ENCODE peak calls at places on chromosomes 7 and 10, in six cellular contexts. One of them, this sample, is unnamed.

GRCh38 chr10:102324061-102324460 is 71.4 kb upstream of the NFKB2 start:
- DNase-seq in Peyer's patch: no peak
- DNase-seq in IMR-90: peak
- DNase-seq in psoas muscle: no peak
- DNase-seq in Calu3: no peak
- DNase-seq in astrocyte of the spinal cord: no peak
- DNase-seq in this sample: no peak

GRCh38 chr7:132791036-132791435 is 214.8 kb upstream of the PLXNA4 start:
- DNase-seq in Calu3: no peak
- DNase-seq in astrocyte of the spinal cord: no peak
- DNase-seq in IMR-90: no peak
- DNase-seq in Peyer's patch: no peak
- DNase-seq in psoas muscle: no peak
- DNase-seq in this sample: no peak

GRCh38 chr10:60420991-60421894 is 31.6 kb upstream of the ANK3 start:
- DNase-seq in astrocyte of the spinal cord: no peak
- DNase-seq in psoas muscle: no peak
- DNase-seq in Peyer's patch: no peak
- DNase-seq in IMR-90: no peak
- DNase-seq in Calu3: no peak
- DNase-seq in this sample: no peak

GRCh38 chr10:33132626-33133025 is 174.6 kb upstream of the ITGB1 start:
- DNase-seq in Peyer's patch: no peak
- DNase-seq in Calu3: peak
- DNase-seq in psoas muscle: no peak
- DNase-seq in astrocyte of the spinal cord: no peak
- DNase-seq in IMR-90: no peak
- DNase-seq in this sample: no peak

GRCh38 chr10:123962756-123963469 is 71.3 kb upstream of the CPXM2 start:
- DNase-seq in psoas muscle: no peak
- DNase-seq in astrocyte of the spinal cord: no peak
- DNase-seq in IMR-90: no peak
- DNase-seq in Calu3: no peak
- DNase-seq in Peyer's patch: no peak
- DNase-seq in this sample: no peak

GRCh38 chr10:5557799-5558771 is 33.3 kb downstream of the CALML3 start:
- DNase-seq in astrocyte of the spinal cord: no peak
- DNase-seq in Calu3: no peak
- DNase-seq in IMR-90: no peak
- DNase-seq in psoas muscle: no peak
- DNase-seq in Peyer's patch: peak
- DNase-seq in this sample: no peak

GRCh38 chr10:120505866-120506265 is 48.8 kb downstream of the PLPP4 start:
- DNase-seq in Calu3: no peak
- DNase-seq in psoas muscle: no peak
- DNase-seq in IMR-90: no peak
- DNase-seq in Peyer's patch: no peak
- DNase-seq in astrocyte of the spinal cord: peak
- DNase-seq in this sample: peak

GRCh38 chr10:15567952-15568351 is 151.8 kb downstream of the ITGA8 start:
- DNase-seq in Calu3: no peak
- DNase-seq in psoas muscle: no peak
- DNase-seq in IMR-90: no peak
- DNase-seq in Peyer's patch: no peak
- DNase-seq in astrocyte of the spinal cord: no peak
- DNase-seq in this sample: no peak

GRCh38 chr7:127903913-127904705 is 127.1 kb downstream of the LRRC4 start:
- DNase-seq in psoas muscle: no peak
- DNase-seq in Calu3: no peak
- DNase-seq in Peyer's patch: no peak
- DNase-seq in IMR-90: no peak
- DNase-seq in astrocyte of the spinal cord: no peak
- DNase-seq in this sample: no peak

GRCh38 chr10:96374639-96374984 is 15.8 kb upstream of the OPALIN start:
- DNase-seq in Calu3: no peak
- DNase-seq in IMR-90: no peak
- DNase-seq in Peyer's patch: no peak
- DNase-seq in psoas muscle: no peak
- DNase-seq in astrocyte of the spinal cord: no peak
- DNase-seq in this sample: no peak

GRCh38 chr7:130384371-130384801 is 4.1 kb downstream of the CPA1 start:
- DNase-seq in Peyer's patch: peak
- DNase-seq in Calu3: no peak
- DNase-seq in astrocyte of the spinal cord: no peak
- DNase-seq in psoas muscle: no peak
- DNase-seq in IMR-90: no peak
- DNase-seq in this sample: no peak

GRCh38 chr7:132520591-132520990 is 55.7 kb downstream of the PLXNA4 start:
- DNase-seq in Calu3: no peak
- DNase-seq in IMR-90: no peak
- DNase-seq in astrocyte of the spinal cord: no peak
- DNase-seq in psoas muscle: no peak
- DNase-seq in Peyer's patch: no peak
- DNase-seq in this sample: no peak

GRCh38 chr7:94228678-94229077 is 166.0 kb upstream of the COL1A2 start:
- DNase-seq in Calu3: no peak
- DNase-seq in IMR-90: peak
- DNase-seq in astrocyte of the spinal cord: peak
- DNase-seq in Peyer's patch: no peak
- DNase-seq in psoas muscle: no peak
- DNase-seq in this sample: peak

GRCh38 chr10:28367865-28368541 is 65.1 kb upstream of the MPP7 start:
- DNase-seq in Calu3: no peak
- DNase-seq in psoas muscle: no peak
- DNase-seq in Peyer's patch: peak
- DNase-seq in IMR-90: no peak
- DNase-seq in astrocyte of the spinal cord: no peak
- DNase-seq in this sample: peak

GRCh38 chr7:44280993-44281721 is 44.2 kb downstream of the CAMK2B start:
- DNase-seq in Calu3: no peak
- DNase-seq in Peyer's patch: peak
- DNase-seq in astrocyte of the spinal cord: no peak
- DNase-seq in IMR-90: no peak
- DNase-seq in psoas muscle: no peak
- DNase-seq in this sample: no peak

GRCh38 chr7:28149291-28150101 is 31.1 kb downstream of the JAZF1 start:
- DNase-seq in Calu3: peak
- DNase-seq in IMR-90: no peak
- DNase-seq in Peyer's patch: no peak
- DNase-seq in psoas muscle: no peak
- DNase-seq in astrocyte of the spinal cord: no peak
- DNase-seq in this sample: no peak

GRCh38 chr10:125137601-125138438 is 22.5 kb downstream of the CTBP2 start:
- DNase-seq in IMR-90: no peak
- DNase-seq in astrocyte of the spinal cord: no peak
- DNase-seq in Calu3: no peak
- DNase-seq in Peyer's patch: peak
- DNase-seq in psoas muscle: no peak
- DNase-seq in this sample: no peak

GRCh38 chr7:121107923-121108498 is 119.5 kb downstream of the CPED1 start:
- DNase-seq in psoas muscle: no peak
- DNase-seq in Calu3: peak
- DNase-seq in Peyer's patch: no peak
- DNase-seq in IMR-90: peak
- DNase-seq in astrocyte of the spinal cord: peak
- DNase-seq in this sample: peak

GRCh38 chr7:44063547-44063893 is 1.8 kb downstream of the PGAM2 start:
- DNase-seq in psoas muscle: peak
- DNase-seq in Calu3: no peak
- DNase-seq in IMR-90: no peak
- DNase-seq in astrocyte of the spinal cord: no peak
- DNase-seq in Peyer's patch: no peak
- DNase-seq in this sample: no peak

GRCh38 chr10:89805599-89806013 is 104.2 kb downstream of the KIF20B start:
- DNase-seq in psoas muscle: no peak
- DNase-seq in Calu3: no peak
- DNase-seq in IMR-90: no peak
- DNase-seq in astrocyte of the spinal cord: no peak
- DNase-seq in Peyer's patch: no peak
- DNase-seq in this sample: no peak

GRCh38 chr7:106878748-106879439 is 13.8 kb downstream of the PIK3CG start:
- DNase-seq in Peyer's patch: no peak
- DNase-seq in Calu3: no peak
- DNase-seq in astrocyte of the spinal cord: no peak
- DNase-seq in psoas muscle: no peak
- DNase-seq in IMR-90: no peak
- DNase-seq in this sample: no peak

GRCh38 chr7:143299840-143300239 is 11.7 kb downstream of the CASP2 start:
- DNase-seq in IMR-90: no peak
- DNase-seq in astrocyte of the spinal cord: no peak
- DNase-seq in Peyer's patch: peak
- DNase-seq in Calu3: peak
- DNase-seq in psoas muscle: no peak
- DNase-seq in this sample: peak

GRCh38 chr10:105073999-105074398 is 432.9 kb downstream of the SORCS3 start:
- DNase-seq in psoas muscle: no peak
- DNase-seq in IMR-90: no peak
- DNase-seq in Peyer's patch: no peak
- DNase-seq in astrocyte of the spinal cord: no peak
- DNase-seq in Calu3: no peak
- DNase-seq in this sample: no peak

GRCh38 chr10:29245476-29245875 is 43.4 kb upstream of the LYZL1 start:
- DNase-seq in astrocyte of the spinal cord: no peak
- DNase-seq in psoas muscle: no peak
- DNase-seq in IMR-90: no peak
- DNase-seq in Calu3: no peak
- DNase-seq in Peyer's patch: no peak
- DNase-seq in this sample: no peak

GRCh38 chr10:107889101-107889500 is 724.6 kb upstream of the SORCS1 start:
- DNase-seq in Calu3: no peak
- DNase-seq in psoas muscle: no peak
- DNase-seq in IMR-90: no peak
- DNase-seq in astrocyte of the spinal cord: no peak
- DNase-seq in Peyer's patch: no peak
- DNase-seq in this sample: peak

GRCh38 chr10:15504101-15504840 is 133.2 kb upstream of the FAM171A1 start:
- DNase-seq in psoas muscle: no peak
- DNase-seq in Peyer's patch: no peak
- DNase-seq in Calu3: no peak
- DNase-seq in astrocyte of the spinal cord: peak
- DNase-seq in IMR-90: no peak
- DNase-seq in this sample: peak

GRCh38 chr10:7046615-7047014 is 364.2 kb downstream of the SFMBT2 start:
- DNase-seq in Peyer's patch: no peak
- DNase-seq in psoas muscle: no peak
- DNase-seq in astrocyte of the spinal cord: no peak
- DNase-seq in Calu3: no peak
- DNase-seq in IMR-90: no peak
- DNase-seq in this sample: no peak

GRCh38 chr7:101669307-101669706 is 40.2 kb upstream of the MYL10 start:
- DNase-seq in Peyer's patch: no peak
- DNase-seq in astrocyte of the spinal cord: no peak
- DNase-seq in Calu3: no peak
- DNase-seq in psoas muscle: no peak
- DNase-seq in IMR-90: no peak
- DNase-seq in this sample: peak
- TF ChIP-seq CTCF in Peyer's patch: peak
- TF ChIP-seq CTCF in astrocyte of the spinal cord: peak
- TF ChIP-seq CTCF in Calu3: no peak
- TF ChIP-seq CTCF in psoas muscle: peak
- TF ChIP-seq CTCF in IMR-90: peak
- TF ChIP-seq CTCF in this sample: peak

GRCh38 chr7:33040803-33041516 is 21.6 kb downstream of the NT5C3A start:
- DNase-seq in astrocyte of the spinal cord: no peak
- DNase-seq in Peyer's patch: peak
- DNase-seq in IMR-90: peak
- DNase-seq in Calu3: peak
- DNase-seq in psoas muscle: no peak
- DNase-seq in this sample: peak

GRCh38 chr7:33048257-33048656 is 14.3 kb downstream of the NT5C3A start:
- DNase-seq in Calu3: no peak
- DNase-seq in IMR-90: no peak
- DNase-seq in psoas muscle: no peak
- DNase-seq in astrocyte of the spinal cord: no peak
- DNase-seq in Peyer's patch: no peak
- DNase-seq in this sample: no peak

GRCh38 chr7:33043434-33043833 is 19.1 kb downstream of the NT5C3A start:
- DNase-seq in Peyer's patch: no peak
- DNase-seq in astrocyte of the spinal cord: no peak
- DNase-seq in IMR-90: no peak
- DNase-seq in psoas muscle: no peak
- DNase-seq in Calu3: no peak
- DNase-seq in this sample: no peak

GRCh38 chr7:33044986-33045385 is 17.6 kb downstream of the NT5C3A start:
- DNase-seq in Peyer's patch: no peak
- DNase-seq in Calu3: no peak
- DNase-seq in astrocyte of the spinal cord: no peak
- DNase-seq in psoas muscle: no peak
- DNase-seq in IMR-90: no peak
- DNase-seq in this sample: peak

DNA sequence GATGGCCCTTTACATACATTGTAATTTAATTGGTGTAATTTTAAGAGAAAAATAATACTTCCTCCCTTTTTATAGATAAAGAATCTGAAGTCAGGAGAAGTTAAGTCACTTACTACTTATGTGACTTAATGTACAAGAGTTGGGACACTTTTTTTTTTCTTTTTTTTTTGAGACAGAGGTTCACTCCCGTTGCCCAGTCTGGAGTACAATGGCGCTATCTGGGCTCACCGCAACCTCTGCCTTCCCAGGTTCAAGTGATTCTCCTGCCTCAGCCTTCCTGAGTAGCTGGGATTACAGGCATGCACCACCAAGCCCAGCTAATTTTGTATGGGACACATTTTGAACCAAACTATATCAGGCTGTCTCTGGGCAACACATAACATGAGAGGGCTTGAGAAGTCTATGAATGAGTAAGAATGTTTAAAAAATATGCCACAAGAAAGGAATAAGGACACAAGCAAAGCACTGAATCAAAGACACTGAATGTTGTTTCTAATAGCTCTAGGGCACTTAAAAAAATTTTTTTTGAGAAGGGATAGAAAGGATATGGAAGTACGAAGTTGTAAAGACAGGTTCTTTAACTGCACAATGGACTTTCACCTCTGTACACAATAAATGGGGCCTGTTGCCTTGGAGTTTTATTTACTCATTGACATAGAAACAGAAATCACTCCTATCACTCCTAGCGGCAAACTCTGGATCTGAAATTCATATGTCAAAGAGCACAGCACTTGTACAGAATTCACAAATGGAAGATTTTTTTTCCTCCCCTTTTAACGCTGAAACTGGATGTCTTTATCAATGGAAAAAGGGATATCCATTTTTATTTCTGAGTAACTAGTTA is 18.5 kb downstream of the NT5C3A start:
- DNase-seq in Calu3: peak
- DNase-seq in IMR-90: no peak
- DNase-seq in psoas muscle: no peak
- DNase-seq in astrocyte of the spinal cord: no peak
- DNase-seq in Peyer's patch: no peak
- DNase-seq in this sample: peak
- TF ChIP-seq CTCF in Calu3: peak
- TF ChIP-seq CTCF in IMR-90: no peak
- TF ChIP-seq CTCF in psoas muscle: no peak
- TF ChIP-seq CTCF in astrocyte of the spinal cord: no peak
- TF ChIP-seq CTCF in Peyer's patch: peak
- TF ChIP-seq CTCF in this sample: peak

GRCh38 chr10:122113161-122113944 is 124.4 kb downstream of the TACC2 start:
- DNase-seq in Calu3: peak
- DNase-seq in psoas muscle: peak
- DNase-seq in astrocyte of the spinal cord: peak
- DNase-seq in IMR-90: peak
- DNase-seq in Peyer's patch: peak
- DNase-seq in this sample: peak
- TF ChIP-seq CTCF in Calu3: peak
- TF ChIP-seq CTCF in psoas muscle: peak
- TF ChIP-seq CTCF in astrocyte of the spinal cord: peak
- TF ChIP-seq CTCF in IMR-90: peak
- TF ChIP-seq CTCF in Peyer's patch: peak
- TF ChIP-seq CTCF in this sample: peak

GRCh38 chr7:4361774-4362173 is 320.3 kb upstream of the FOXK1 start:
- DNase-seq in IMR-90: no peak
- DNase-seq in Peyer's patch: no peak
- DNase-seq in psoas muscle: no peak
- DNase-seq in astrocyte of the spinal cord: no peak
- DNase-seq in Calu3: no peak
- DNase-seq in this sample: no peak
- TF ChIP-seq CTCF in IMR-90: no peak
- TF ChIP-seq CTCF in Peyer's patch: no peak
- TF ChIP-seq CTCF in psoas muscle: no peak
- TF ChIP-seq CTCF in astrocyte of the spinal cord: no peak
- TF ChIP-seq CTCF in Calu3: no peak
- TF ChIP-seq CTCF in this sample: no peak